ENCODE peak calls at places on chromosomes 3 and 15, in six cellular contexts. One of them, this sample, is unnamed.

GRCh38 chr15:100751585-100751984 is 128.0 kb upstream of the ALDH1A3 start:
- DNase-seq in A549: no peak
- DNase-seq in CD4-positive, alpha-beta T cell: no peak
- DNase-seq in BE2C: no peak
- DNase-seq in ACHN: no peak
- DNase-seq in uterus: no peak
- DNase-seq in this sample: no peak

GRCh38 chr15:41919954-41920538 is 26.2 kb upstream of the SPTBN5 start:
- DNase-seq in A549: no peak
- DNase-seq in CD4-positive, alpha-beta T cell: no peak
- DNase-seq in BE2C: no peak
- DNase-seq in ACHN: no peak
- DNase-seq in uterus: peak
- DNase-seq in this sample: no peak

GRCh38 chr3:78831446-78831972 is 936.3 kb downstream of the ROBO1 start:
- DNase-seq in A549: no peak
- DNase-seq in CD4-positive, alpha-beta T cell: no peak
- DNase-seq in BE2C: no peak
- DNase-seq in ACHN: no peak
- DNase-seq in uterus: no peak
- DNase-seq in this sample: no peak

GRCh38 chr3:13579089-13579488 is 30.2 kb downstream of the FBLN2 start:
- DNase-seq in A549: no peak
- DNase-seq in CD4-positive, alpha-beta T cell: no peak
- DNase-seq in BE2C: no peak
- DNase-seq in ACHN: no peak
- DNase-seq in uterus: no peak
- DNase-seq in this sample: no peak

GRCh38 chr3:55620361-55621025 is 133.4 kb upstream of the WNT5A start:
- DNase-seq in A549: no peak
- DNase-seq in CD4-positive, alpha-beta T cell: no peak
- DNase-seq in BE2C: no peak
- DNase-seq in ACHN: no peak
- DNase-seq in uterus: no peak
- DNase-seq in this sample: no peak

GRCh38 chr3:30349507-30349906 is 256.9 kb upstream of the TGFBR2 start:
- DNase-seq in A549: no peak
- DNase-seq in CD4-positive, alpha-beta T cell: no peak
- DNase-seq in BE2C: no peak
- DNase-seq in ACHN: no peak
- DNase-seq in uterus: no peak
- DNase-seq in this sample: no peak

GRCh38 chr3:13282528-13282985 is 137.6 kb downstream of the NUP210 start:
- DNase-seq in A549: no peak
- DNase-seq in CD4-positive, alpha-beta T cell: no peak
- DNase-seq in BE2C: no peak
- DNase-seq in ACHN: no peak
- DNase-seq in uterus: no peak
- DNase-seq in this sample: peak

GRCh38 chr15:66459818-66460615 is 37.5 kb downstream of the SNAPC5 start:
- DNase-seq in A549: no peak
- DNase-seq in CD4-positive, alpha-beta T cell: no peak
- DNase-seq in BE2C: no peak
- DNase-seq in ACHN: peak
- DNase-seq in uterus: no peak
- DNase-seq in this sample: no peak

GRCh38 chr3:126926684-126927404 is 56.1 kb upstream of the PLXNA1 start:
- DNase-seq in A549: peak
- DNase-seq in CD4-positive, alpha-beta T cell: no peak
- DNase-seq in BE2C: peak
- DNase-seq in ACHN: peak
- DNase-seq in uterus: peak
- DNase-seq in this sample: peak

GRCh38 chr3:139455855-139456254 is 20.5 kb downstream of the RBP2 start:
- DNase-seq in A549: peak
- DNase-seq in CD4-positive, alpha-beta T cell: no peak
- DNase-seq in BE2C: no peak
- DNase-seq in ACHN: no peak
- DNase-seq in uterus: no peak
- DNase-seq in this sample: no peak

GRCh38 chr3:160931474-160931873 is 173.7 kb downstream of the B3GALNT1 start:
- DNase-seq in A549: no peak
- DNase-seq in CD4-positive, alpha-beta T cell: no peak
- DNase-seq in BE2C: no peak
- DNase-seq in ACHN: no peak
- DNase-seq in uterus: no peak
- DNase-seq in this sample: no peak

GRCh38 chr15:77066961-77067690 is 3.8 kb downstream of the TSPAN3 start:
- DNase-seq in A549: no peak
- DNase-seq in CD4-positive, alpha-beta T cell: no peak
- DNase-seq in BE2C: no peak
- DNase-seq in ACHN: no peak
- DNase-seq in uterus: no peak
- DNase-seq in this sample: no peak

GRCh38 chr3:44890852-44891251 is 16.4 kb downstream of the TGM4 start:
- DNase-seq in A549: no peak
- DNase-seq in CD4-positive, alpha-beta T cell: no peak
- DNase-seq in BE2C: no peak
- DNase-seq in ACHN: no peak
- DNase-seq in uterus: no peak
- DNase-seq in this sample: no peak

GRCh38 chr3:58989173-58989572 is 60.7 kb downstream of the CFAP20DC start:
- DNase-seq in A549: no peak
- DNase-seq in CD4-positive, alpha-beta T cell: no peak
- DNase-seq in BE2C: no peak
- DNase-seq in ACHN: no peak
- DNase-seq in uterus: no peak
- DNase-seq in this sample: no peak

GRCh38 chr15:65303687-65304392 is 637 bp upstream of the RNU5B-1 start:
- DNase-seq in A549: no peak
- DNase-seq in CD4-positive, alpha-beta T cell: peak
- DNase-seq in BE2C: peak
- DNase-seq in ACHN: peak
- DNase-seq in uterus: peak
- DNase-seq in this sample: peak

GRCh38 chr15:40093224-40093842 is 15.3 kb downstream of the BMF start:
- DNase-seq in A549: no peak
- DNase-seq in CD4-positive, alpha-beta T cell: no peak
- DNase-seq in BE2C: no peak
- DNase-seq in ACHN: no peak
- DNase-seq in uterus: no peak
- DNase-seq in this sample: peak

GRCh38 chr3:24185738-24186384 is 240.8 kb downstream of the NR1D2 start:
- DNase-seq in A549: peak
- DNase-seq in CD4-positive, alpha-beta T cell: no peak
- DNase-seq in BE2C: peak
- DNase-seq in ACHN: peak
- DNase-seq in uterus: peak
- DNase-seq in this sample: no peak

GRCh38 chr3:187519428-187519890 is 150.7 kb downstream of the SST start:
- DNase-seq in A549: no peak
- DNase-seq in CD4-positive, alpha-beta T cell: no peak
- DNase-seq in BE2C: no peak
- DNase-seq in ACHN: no peak
- DNase-seq in uterus: no peak
- DNase-seq in this sample: no peak

GRCh38 chr3:11077466-11077865 is 76.8 kb upstream of the HRH1 start:
- DNase-seq in A549: no peak
- DNase-seq in CD4-positive, alpha-beta T cell: no peak
- DNase-seq in BE2C: no peak
- DNase-seq in ACHN: no peak
- DNase-seq in uterus: no peak
- DNase-seq in this sample: no peak

GRCh38 chr15:41018534-41018933 is 65.3 kb downstream of the CHAC1 start:
- DNase-seq in A549: no peak
- DNase-seq in CD4-positive, alpha-beta T cell: no peak
- DNase-seq in BE2C: no peak
- DNase-seq in ACHN: no peak
- DNase-seq in uterus: no peak
- DNase-seq in this sample: no peak

GRCh38 chr3:13072239-13073041 is 789 bp downstream of the IQSEC1 start:
- DNase-seq in A549: no peak
- DNase-seq in CD4-positive, alpha-beta T cell: no peak
- DNase-seq in BE2C: peak
- DNase-seq in ACHN: no peak
- DNase-seq in uterus: no peak
- DNase-seq in this sample: no peak

GRCh38 chr15:43132830-43133428 is 457 bp upstream of the TMEM62 start:
- DNase-seq in A549: no peak
- DNase-seq in CD4-positive, alpha-beta T cell: no peak
- DNase-seq in BE2C: no peak
- DNase-seq in ACHN: no peak
- DNase-seq in uterus: no peak
- DNase-seq in this sample: no peak

GRCh38 chr3:39101022-39101689 is 6.3 kb downstream of the GORASP1 start:
- DNase-seq in A549: peak
- DNase-seq in CD4-positive, alpha-beta T cell: peak
- DNase-seq in BE2C: peak
- DNase-seq in ACHN: peak
- DNase-seq in uterus: no peak
- DNase-seq in this sample: no peak

GRCh38 chr3:169146112-169146665 is 517.3 kb downstream of the MECOM start:
- DNase-seq in A549: peak
- DNase-seq in CD4-positive, alpha-beta T cell: peak
- DNase-seq in BE2C: peak
- DNase-seq in ACHN: peak
- DNase-seq in uterus: no peak
- DNase-seq in this sample: peak

GRCh38 chr15:62880278-62880677 is 162.3 kb upstream of the TPM1 start:
- DNase-seq in A549: no peak
- DNase-seq in CD4-positive, alpha-beta T cell: no peak
- DNase-seq in BE2C: no peak
- DNase-seq in ACHN: no peak
- DNase-seq in uterus: no peak
- DNase-seq in this sample: no peak

GRCh38 chr3:105933871-105934270 is 65.1 kb upstream of the CBLB start:
- DNase-seq in A549: no peak
- DNase-seq in CD4-positive, alpha-beta T cell: no peak
- DNase-seq in BE2C: no peak
- DNase-seq in ACHN: no peak
- DNase-seq in uterus: no peak
- DNase-seq in this sample: no peak

GRCh38 chr15:90211440-90212168 is 10.5 kb downstream of the SEMA4B start:
- DNase-seq in A549: peak
- DNase-seq in CD4-positive, alpha-beta T cell: no peak
- DNase-seq in BE2C: no peak
- DNase-seq in ACHN: no peak
- DNase-seq in uterus: no peak
- DNase-seq in this sample: no peak

GRCh38 chr3:157113832-157114505 is 46.0 kb downstream of the CCNL1 start:
- DNase-seq in A549: no peak
- DNase-seq in CD4-positive, alpha-beta T cell: no peak
- DNase-seq in BE2C: no peak
- DNase-seq in ACHN: peak
- DNase-seq in uterus: no peak
- DNase-seq in this sample: no peak

GRCh38 chr3:109369510-109369909 is 32.2 kb upstream of the DPPA4 start:
- DNase-seq in A549: no peak
- DNase-seq in CD4-positive, alpha-beta T cell: no peak
- DNase-seq in BE2C: no peak
- DNase-seq in ACHN: no peak
- DNase-seq in uterus: no peak
- DNase-seq in this sample: no peak

GRCh38 chr3:24012589-24013257 is 67.6 kb downstream of the NR1D2 start:
- DNase-seq in A549: no peak
- DNase-seq in CD4-positive, alpha-beta T cell: no peak
- DNase-seq in BE2C: no peak
- DNase-seq in ACHN: no peak
- DNase-seq in uterus: no peak
- DNase-seq in this sample: no peak

GRCh38 chr15:25742008-25742407 is 121.1 kb downstream of the ATP10A start:
- DNase-seq in A549: no peak
- DNase-seq in CD4-positive, alpha-beta T cell: no peak
- DNase-seq in BE2C: no peak
- DNase-seq in ACHN: no peak
- DNase-seq in uterus: no peak
- DNase-seq in this sample: no peak

GRCh38 chr15:49215768-49216739 is 46.0 kb downstream of the GALK2 start:
- DNase-seq in A549: no peak
- DNase-seq in CD4-positive, alpha-beta T cell: no peak
- DNase-seq in BE2C: peak
- DNase-seq in ACHN: peak
- DNase-seq in uterus: no peak
- DNase-seq in this sample: no peak

GRCh38 chr3:188954590-188955208 is 217.1 kb upstream of the TPRG1 start:
- DNase-seq in A549: peak
- DNase-seq in CD4-positive, alpha-beta T cell: peak
- DNase-seq in BE2C: peak
- DNase-seq in ACHN: peak
- DNase-seq in uterus: peak
- DNase-seq in this sample: peak

GRCh38 chr15:69656271-69657030 is 203.8 kb downstream of the RPLP1 start:
- DNase-seq in A549: no peak
- DNase-seq in CD4-positive, alpha-beta T cell: no peak
- DNase-seq in BE2C: no peak
- DNase-seq in ACHN: no peak
- DNase-seq in uterus: no peak
- DNase-seq in this sample: no peak